ENCODE peak calls at places on chromosomes 7 and 10, in seven cellular contexts. X, Q, U, S, K, M and N are unnamed samples.

GRCh38 chr10:8006274-8006999 is 48.1 kb upstream of the GATA3 start:
- DNase-seq in X (no peak), Q (no peak), U (no peak), S (no peak), K (no peak), M (no peak), N (no peak)

GRCh38 chr7:4266270-4267040 is 415.6 kb upstream of the FOXK1 start:
- DNase-seq in X (no peak), Q (no peak), U (no peak), S (no peak), K (no peak), M (no peak), N (no peak)

GRCh38 chr7:37408241-37408884 is 40.3 kb downstream of the ELMO1 start:
- DNase-seq in X (no peak), Q (no peak), U (no peak), S (no peak), K (no peak), M (no peak), N (no peak)

GRCh38 chr7:44962483-44963251 is 16.1 kb downstream of the MYO1G start:
- DNase-seq in X (no peak), Q (no peak), U (peak; percentile 53), S (peak; percentile 58), K (no peak), M (no peak), N (no peak)

GRCh38 chr7:54015251-54015650 is 526.9 kb upstream of the VSTM2A start:
- DNase-seq in X (no peak), Q (no peak), U (no peak), S (no peak), K (no peak), M (no peak), N (no peak)

GRCh38 chr10:105017116-105017515 is 376.0 kb downstream of the SORCS3 start:
- DNase-seq in X (no peak), Q (no peak), U (no peak), S (no peak), K (no peak), M (no peak), N (no peak)

GRCh38 chr7:134473861-134474291 is 15.0 kb upstream of the AKR1B1 start:
- DNase-seq in X (no peak), Q (peak; percentile 82), U (peak; percentile 43), S (no peak), K (no peak), M (peak; percentile 64), N (no peak)

GRCh38 chr7:40760997-40761396 is 626.2 kb downstream of the SUGCT start:
- DNase-seq in X (no peak), Q (no peak), U (no peak), S (no peak), K (no peak), M (no peak), N (no peak)

GRCh38 chr10:111953949-111954348 is 229.6 kb downstream of the GPAM start:
- DNase-seq in X (no peak), Q (no peak), U (no peak), S (no peak), K (no peak), M (no peak), N (no peak)

GRCh38 chr10:88702848-88703597 is 3.0 kb upstream of the LIPK start:
- DNase-seq in X (no peak), Q (peak; percentile 90), U (no peak), S (no peak), K (peak; percentile 89), M (peak; percentile 35), N (no peak)

GRCh38 chr10:111102381-111102973 is 25.6 kb downstream of the ADRA2A start:
- DNase-seq in X (no peak), Q (no peak), U (no peak), S (no peak), K (no peak), M (no peak), N (no peak)

GRCh38 chr10:68167271-68167670 is 58.0 kb downstream of the MYPN start:
- DNase-seq in X (no peak), Q (no peak), U (no peak), S (no peak), K (no peak), M (peak; percentile 56), N (no peak)

GRCh38 chr10:87740232-87740631 is 77.8 kb downstream of the ATAD1 start:
- DNase-seq in X (no peak), Q (peak; percentile 50), U (no peak), S (no peak), K (no peak), M (peak; percentile 85), N (no peak)

GRCh38 chr7:95546647-95547046 is 49.7 kb downstream of the PDK4 start:
- DNase-seq in X (no peak), Q (no peak), U (no peak), S (no peak), K (no peak), M (no peak), N (no peak)

GRCh38 chr7:95547356-95547755 is 49.0 kb downstream of the PDK4 start:
- DNase-seq in X (no peak), Q (no peak), U (no peak), S (no peak), K (no peak), M (no peak), N (no peak)

GRCh38 chr7:95547949-95548348 is 48.4 kb downstream of the PDK4 start:
- DNase-seq in X (no peak), Q (no peak), U (no peak), S (no peak), K (no peak), M (no peak), N (no peak)

GRCh38 chr7:95550546-95550945 is 45.8 kb downstream of the PDK4 start:
- DNase-seq in X (no peak), Q (no peak), U (no peak), S (no peak), K (no peak), M (no peak), N (no peak)

DNA sequence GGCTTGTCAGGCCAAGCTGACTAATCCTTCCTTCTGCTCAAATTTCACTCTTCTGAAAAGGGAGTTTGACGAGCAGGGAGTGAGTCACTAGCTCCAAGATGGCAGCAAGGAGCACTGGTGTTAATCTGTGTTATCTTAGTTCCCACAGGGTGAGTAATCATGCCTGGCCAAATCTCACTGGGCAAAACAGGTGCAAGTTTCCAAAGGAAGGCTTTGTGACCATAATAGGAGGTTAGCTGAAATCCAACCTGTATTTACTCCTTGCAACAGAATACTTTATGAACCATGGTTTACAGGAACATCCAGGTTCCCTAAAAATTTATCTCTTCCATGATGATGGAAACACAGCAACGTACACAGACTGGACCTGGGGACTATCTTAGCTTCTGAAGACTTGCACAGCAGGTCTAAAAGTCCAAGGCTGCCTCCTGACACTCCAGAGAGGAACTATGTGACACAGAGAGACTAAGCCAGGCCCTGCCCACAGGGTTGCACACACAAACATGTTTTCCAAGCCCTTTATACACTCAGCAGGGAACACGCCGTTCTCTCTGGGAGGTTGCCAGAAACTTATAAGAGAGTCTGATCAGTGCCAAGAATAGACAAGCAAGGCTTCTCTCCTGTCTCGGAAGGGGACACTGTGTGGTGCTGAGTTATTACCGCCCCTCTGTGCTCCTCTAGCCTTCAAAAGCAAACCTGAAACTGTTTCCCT is 46.3 kb downstream of the PDK4 start:
- DNase-seq in X (peak; percentile 94), Q (peak; percentile 75), U (peak; percentile 95), S (peak; percentile 91), K (peak; percentile 51), M (peak; percentile 74), N (peak; percentile 31)
- TF ChIP-seq POLR2A in X (peak; percentile 82), Q (no peak), U (no peak), S (peak; percentile 72), K (no peak), M (no peak), N (peak; percentile 73)

DNA sequence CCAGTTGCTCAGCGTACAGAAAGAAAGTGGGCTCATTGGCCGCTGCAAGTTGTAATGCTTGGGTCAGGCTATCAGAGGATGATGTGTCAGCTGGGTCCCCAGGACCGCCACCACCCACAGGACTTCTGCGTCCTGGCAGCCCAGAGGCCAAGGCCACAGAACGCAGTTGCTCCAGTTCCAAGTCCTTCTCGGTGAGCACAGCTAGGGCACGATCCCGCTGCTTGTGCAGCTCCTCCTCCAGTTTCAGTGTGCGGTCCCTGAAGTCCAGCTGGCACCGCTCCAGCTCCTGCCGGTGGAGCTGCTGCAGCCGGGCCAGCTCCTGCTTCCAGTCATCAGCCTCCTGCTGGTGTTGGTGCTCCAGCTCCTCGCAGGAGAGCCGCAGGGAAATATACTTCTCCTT is 3.0 kb downstream of the GCC1 start:
- DNase-seq in X (no peak), Q (no peak), U (peak; percentile 90), S (peak; percentile 83), K (no peak), M (no peak), N (no peak)
- TF ChIP-seq CTCF in X (no peak), Q (no peak), U (no peak), S (peak; percentile 9), K (no peak), M (no peak), N (no peak)

GRCh38 chr10:124725171-124725631 is 19.0 kb downstream of the FAM53B start:
- DNase-seq in X (no peak), Q (no peak), U (peak; percentile 4), S (peak; percentile 5), K (no peak), M (no peak), N (no peak)
- H3K4me1 ChIP-seq in X (peaks cover 2% of the 10 kb centered on the region), Q (no peaks in the 10 kb centered on the region), U (peaks cover 91% of the 10 kb centered on the region), S (peaks cover 99% of the 10 kb centered on the region), K (peaks cover 16% of the 10 kb centered on the region), M (peaks cover 5% of the 10 kb centered on the region), N (peaks cover 99% of the 10 kb centered on the region)

GRCh38 chr10:84254552-84255137 is 9.8 kb downstream of the RGR start:
- DNase-seq in X (no peak), Q (no peak), U (no peak), S (no peak), K (no peak), M (no peak), N (no peak)
- TF ChIP-seq POLR2A in X (no peak), Q (no peak), U (no peak), S (no peak), K (no peak), M (no peak), N (no peak)

DNA sequence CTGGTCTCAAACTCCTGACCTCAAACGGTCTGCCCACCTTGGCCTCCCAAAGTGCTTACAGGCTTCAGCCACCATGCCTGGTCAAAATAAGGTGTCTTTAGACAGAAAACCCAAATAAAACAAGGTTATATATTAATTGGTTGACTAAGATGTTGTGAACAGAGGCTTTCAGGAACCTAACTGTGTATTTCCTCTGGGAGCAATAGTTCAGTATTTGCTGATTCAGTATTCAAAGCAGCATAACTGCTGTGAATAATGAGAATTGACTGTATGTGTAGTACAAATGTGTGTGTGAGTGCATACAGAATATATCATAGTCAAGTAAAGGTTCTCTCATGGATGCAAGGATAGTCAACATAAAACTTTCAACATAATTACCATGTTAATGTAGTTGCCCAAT is 162.5 kb downstream of the AKR1D1 start:
- DNase-seq in X (no peak), Q (no peak), U (no peak), S (no peak), K (no peak), M (no peak), N (no peak)
- TF ChIP-seq CTCF in X (no peak), Q (no peak), U (no peak), S (no peak), K (no peak), M (no peak), N (no peak)